ENCODE peak calls at places on chromosomes 13 and 19, in six cellular contexts. L is CD8-positive, alpha-beta T cell; I is AG09309; A is AG04449; X is H1; P is CD4-positive, alpha-beta T cell. O is an unnamed sample.

GRCh38 chr19:16031872-16032200 is 44.5 kb upstream of the TPM4 start:
- DNase-seq in L (no peak), X (no peak), I (no peak), A (no peak), P (no peak), O (no peak)

GRCh38 chr13:113791226-113791625 is 32.2 kb downstream of the TMEM255B start:
- DNase-seq in I (no peak), P (peak; percentile 19), X (no peak), A (no peak), L (no peak), O (no peak)

GRCh38 chr13:67204731-67205130 is 25.4 kb downstream of the PCDH9 start:
- DNase-seq in P (no peak), L (no peak), A (no peak), X (no peak), I (no peak), O (no peak)

GRCh38 chr19:7734220-7735203 is 2.6 kb upstream of the CLEC4G start:
- DNase-seq in X (no peak), P (no peak), I (peak; percentile 1), L (no peak), A (no peak), O (no peak)

GRCh38 chr19:35534803-35535480 is 1.7 kb downstream of the GAPDHS start:
- DNase-seq in I (no peak), L (no peak), P (no peak), A (no peak), X (no peak), O (no peak)

GRCh38 chr13:38530492-38530891 is 156.4 kb upstream of the FREM2 start:
- DNase-seq in X (no peak), I (peak; percentile 2), A (no peak), P (no peak), L (no peak), O (no peak)

GRCh38 chr13:66994097-66994496 is 236.0 kb downstream of the PCDH9 start:
- DNase-seq in P (no peak), I (no peak), A (no peak), X (peak; percentile 51), L (no peak), O (peak; percentile 41)

GRCh38 chr19:42081584-42082258 is 5.8 kb downstream of the ZNF574 start:
- DNase-seq in P (no peak), A (no peak), L (no peak), I (no peak), X (no peak), O (peak; percentile 46)

GRCh38 chr19:5969476-5969875 is 8.5 kb downstream of the RANBP3 start:
- DNase-seq in A (no peak), P (no peak), I (no peak), L (no peak), X (no peak), O (no peak)

GRCh38 chr19:11165486-11166030 is 10.0 kb upstream of the SPC24 start:
- DNase-seq in X (no peak), A (no peak), I (no peak), L (no peak), P (no peak), O (no peak)

GRCh38 chr19:35462476-35462953 is 14.5 kb downstream of the FFAR2 start:
- DNase-seq in A (no peak), I (no peak), L (peak; percentile 80), X (no peak), P (peak; percentile 39), O (peak; percentile 74)

GRCh38 chr13:45833663-45834062 is 17.9 kb downstream of the SIAH3 start:
- DNase-seq in L (no peak), P (no peak), A (no peak), X (no peak), I (peak; percentile 11), O (no peak)

GRCh38 chr13:65943711-65944110 is 1286.4 kb downstream of the PCDH9 start:
- DNase-seq in X (no peak), A (no peak), P (no peak), L (no peak), I (no peak), O (no peak)

GRCh38 chr19:51489113-51489512 is 10.8 kb downstream of the CEACAM18 start:
- DNase-seq in X (no peak), P (no peak), A (no peak), I (no peak), L (no peak), O (no peak)

GRCh38 chr19:1675633-1676350 is 23.4 kb upstream of the TCF3 start:
- DNase-seq in P (no peak), L (no peak), A (no peak), I (no peak), X (no peak), O (no peak)

GRCh38 chr19:44055870-44056269 is 4.0 kb downstream of the ZNF223 start:
- DNase-seq in X (no peak), L (no peak), P (no peak), I (no peak), A (no peak), O (no peak)
- TF ChIP-seq CTCF in X (peak; percentile 43), L (no peak), P (no peak), I (no peak), A (no peak), O (no peak)

GRCh38 chr13:73765651-73766384 is 368.4 kb downstream of the KLF12 start:
- DNase-seq in P (peak; percentile 89), L (peak; percentile 94), A (no peak), I (no peak), X (no peak), O (peak; percentile 34)

GRCh38 chr13:73772449-73773186 is 361.6 kb downstream of the KLF12 start:
- DNase-seq in I (no peak), A (no peak), X (no peak), L (no peak), P (no peak), O (no peak)

GRCh38 chr13:73767191-73767741 is 366.9 kb downstream of the KLF12 start:
- DNase-seq in A (no peak), L (peak; percentile 24), P (no peak), I (no peak), X (no peak), O (no peak)

GRCh38 chr13:73767747-73768315 is 366.4 kb downstream of the KLF12 start:
- DNase-seq in L (peak; percentile 48), X (no peak), I (no peak), A (no peak), P (peak; percentile 52), O (no peak)
- TF ChIP-seq CTCF in L (peak; percentile 62), X (peak; percentile 64), I (peak; percentile 34), A (peak; percentile 28), P (peak; percentile 23), O (peak; percentile 53)

DNA sequence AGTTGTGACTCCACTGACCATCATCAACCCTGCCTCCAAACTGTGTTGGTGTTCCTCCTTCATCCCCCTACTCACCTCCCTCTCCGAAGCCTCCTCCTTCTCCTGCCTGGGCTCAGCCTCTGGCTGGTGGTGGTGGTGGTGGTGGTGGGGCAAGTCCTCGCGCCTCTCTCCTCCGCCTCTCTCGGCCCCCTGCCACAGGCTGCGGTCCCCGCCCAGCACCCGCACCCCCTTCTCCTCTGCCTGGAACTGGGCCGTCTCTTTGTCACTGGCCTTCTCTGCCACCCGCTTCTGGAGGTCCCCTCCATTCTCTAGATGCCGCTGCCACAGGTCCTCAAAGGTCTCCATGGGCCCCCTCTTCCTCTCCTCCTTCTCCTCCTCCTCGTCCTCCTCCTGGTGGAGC is 1.5 kb downstream of the CCER2 start:
- DNase-seq in P (no peak), L (no peak), X (no peak), A (no peak), I (no peak), O (no peak)
- TF ChIP-seq CTCF in P (no peak), L (no peak), X (no peak), A (no peak), I (no peak), O (no peak)

DNA sequence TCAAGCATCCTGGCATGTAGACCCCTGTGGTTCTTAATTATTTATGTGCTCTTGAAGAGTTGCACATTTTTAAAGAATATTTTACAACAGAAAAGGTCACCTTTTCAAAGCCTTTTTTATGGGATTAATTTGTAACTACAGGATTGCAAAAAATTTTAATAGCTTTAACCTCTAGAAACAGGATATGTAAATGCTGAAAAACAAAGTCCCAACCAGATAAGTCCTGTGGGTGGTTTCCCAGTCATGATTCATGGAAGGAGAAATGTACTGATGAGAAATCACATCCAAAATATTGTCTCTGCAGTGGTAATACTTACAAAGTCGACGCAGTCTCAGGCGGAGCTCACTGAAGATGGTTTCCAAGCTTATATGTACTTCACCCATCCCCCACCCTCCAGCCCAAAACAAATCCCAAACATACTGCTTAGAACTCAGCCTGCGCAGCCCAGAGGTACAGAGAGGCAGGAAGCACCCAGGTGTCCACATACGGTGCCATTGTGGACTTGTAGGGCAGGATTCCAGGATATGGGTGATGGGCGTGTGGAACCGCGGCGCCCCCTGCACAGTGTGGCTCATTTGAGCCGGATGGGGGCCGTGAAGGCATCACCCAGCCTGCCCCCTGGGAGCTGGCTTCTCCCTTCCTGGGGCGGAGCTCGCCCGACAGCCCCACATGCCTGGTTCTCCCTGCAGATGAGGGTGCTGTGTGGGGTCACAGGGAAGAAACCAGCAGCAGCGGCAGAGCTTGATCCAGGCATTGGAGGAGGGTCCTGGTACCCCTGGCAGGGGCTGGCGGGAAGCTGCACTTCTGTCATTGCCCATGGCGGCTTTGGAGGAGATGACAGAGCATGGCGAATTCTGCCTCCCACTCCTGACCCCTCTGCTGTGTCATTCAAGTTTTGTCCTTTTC is 101.2 kb downstream of the ATP11A start:
- DNase-seq in X (no peak), A (no peak), L (no peak), P (peak; percentile 19), I (peak; percentile 16), O (no peak)
- TF ChIP-seq CTCF in X (no peak), A (no peak), L (no peak), P (no peak), I (no peak), O (no peak)

DNA sequence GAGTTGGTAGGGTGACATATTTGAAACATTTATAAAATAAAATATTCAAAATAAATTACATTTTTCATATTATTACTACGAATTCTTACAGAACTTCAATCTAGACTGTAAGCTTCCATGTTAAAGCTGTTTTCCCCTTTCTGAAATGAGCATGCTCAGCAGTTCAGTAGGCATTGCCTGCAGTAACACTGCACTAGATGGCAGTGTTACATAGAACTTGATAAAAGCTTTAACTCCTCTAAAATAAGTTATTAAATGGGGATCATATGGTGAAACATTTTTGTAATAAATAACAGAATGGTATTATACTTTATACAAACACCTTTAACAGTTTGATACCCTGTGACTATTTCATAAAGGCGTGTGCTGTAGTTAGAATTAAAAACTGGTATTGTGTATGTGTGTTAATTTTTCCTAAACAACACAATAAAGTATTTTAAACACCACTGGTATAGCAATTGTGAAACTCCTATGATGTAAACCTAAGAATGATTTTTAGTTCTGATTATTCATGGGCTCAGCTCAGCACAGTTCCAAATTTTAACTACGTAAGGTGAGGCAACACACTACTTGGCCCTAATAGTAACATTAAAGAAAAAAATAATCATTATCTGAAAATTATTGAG is 11.6 kb upstream of the GPR18 start:
- DNase-seq in P (no peak), L (peak; percentile 41), X (no peak), I (peak; percentile 40), A (no peak), O (peak; percentile 37)
- TF ChIP-seq CTCF in P (peak; percentile 94), L (peak; percentile 91), X (peak; percentile 48), I (peak; percentile 79), A (peak; percentile 69), O (peak; percentile 79)

O was measured in GM10248.